ENCODE peak calls at places on chromosome 20, in seven cellular contexts. C is sigmoid colon; E is HFF-Myc; T is NAMALWA; K is prostate gland; D is activated CD4-positive, alpha-beta T cell treated with anti-CD3 and anti-CD28 coated beads, Interleukin-2, amount 10 ng/mL, durations not matched to agents 24 days and 14 days; G is mammary epithelial cell. R is an unnamed sample.

GRCh38 chr20:47360207-47360488 is 3.6 kb upstream of the ZMYND8 start:
- DNase-seq in C (peak; percentile 81), E (no peak), T (no peak), K (peak; percentile 90), D (no peak), G (peak; percentile 95), R (peak; percentile 98)

GRCh38 chr20:40582531-40582930 is 106.5 kb downstream of the MAFB start:
- DNase-seq in D (no peak), C (no peak), E (no peak), K (no peak), G (no peak), T (no peak), R (no peak)

GRCh38 chr20:35115606-35116005 is 23.0 kb upstream of the TRPC4AP start:
- DNase-seq in G (no peak), E (no peak), D (no peak), T (no peak), C (no peak), K (no peak), R (no peak)

GRCh38 chr20:14412102-14412501 is 74.7 kb upstream of the FLRT3 start:
- DNase-seq in K (no peak), D (no peak), E (no peak), C (no peak), T (no peak), G (no peak), R (no peak)

GRCh38 chr20:20627471-20627870 is 85.0 kb downstream of the RALGAPA2 start:
- DNase-seq in G (no peak), E (no peak), D (peak; percentile 37), K (no peak), C (no peak), T (no peak), R (no peak)

GRCh38 chr20:4730782-4731181 is 9.1 kb downstream of the PRND start:
- DNase-seq in K (no peak), D (no peak), C (no peak), G (no peak), T (no peak), E (no peak), R (peak; percentile 28)

GRCh38 chr20:528923-529594 is 14.5 kb downstream of the CSNK2A1 start:
- DNase-seq in D (no peak), C (no peak), T (no peak), K (no peak), E (peak; percentile 17), G (peak; percentile 93), R (peak; percentile 96)

GRCh38 chr20:23568320-23569011 is at the start of gene CST9L:
- DNase-seq in C (no peak), G (no peak), K (no peak), T (no peak), D (no peak), E (no peak), R (no peak)

GRCh38 chr20:61979090-61979489 is 86.6 kb downstream of the TAF4 start:
- DNase-seq in C (peak; percentile 37), D (no peak), K (no peak), G (no peak), E (no peak), T (no peak), R (no peak)

GRCh38 chr20:35199696-35200095 is 26.8 kb upstream of the MMP24 start:
- DNase-seq in E (no peak), T (no peak), C (no peak), D (no peak), G (peak; percentile 43), K (no peak), R (peak; percentile 71)

GRCh38 chr20:19809487-19809886 is 51.4 kb downstream of the RIN2 start:
- DNase-seq in D (no peak), G (no peak), C (peak; percentile 43), T (no peak), E (no peak), K (no peak), R (no peak)

GRCh38 chr20:45963059-45964011 is 8.7 kb downstream of the ZNF335 start:
- DNase-seq in G (no peak), E (no peak), T (peak; percentile 54), C (peak; percentile 58), K (no peak), D (peak; percentile 74), R (peak; percentile 68)

GRCh38 chr20:35303382-35303734 is 11.1 kb upstream of the FAM83C start:
- DNase-seq in E (no peak), D (no peak), C (no peak), K (no peak), G (no peak), T (no peak), R (no peak)

GRCh38 chr20:8389381-8390368 is 257.6 kb downstream of the PLCB1 start:
- DNase-seq in G (peak; percentile 9), K (no peak), E (peak; percentile 33), D (no peak), T (peak; percentile 65), C (no peak), R (peak; percentile 48)

GRCh38 chr20:53599378-53599777 is 5.7 kb upstream of the ZNF217 start:
- DNase-seq in T (no peak), D (no peak), C (peak; percentile 45), E (no peak), K (no peak), G (no peak), R (no peak)

GRCh38 chr20:50320005-50320909 is 129.6 kb downstream of the CEBPB start:
- DNase-seq in D (no peak), C (peak; percentile 63), G (peak; percentile 50), K (no peak), E (no peak), T (no peak), R (no peak)

GRCh38 chr20:43726811-43727338 is at the start of gene GTSF1L:
- DNase-seq in C (no peak), D (no peak), E (no peak), G (no peak), K (no peak), T (no peak), R (peak; percentile 47)

GRCh38 chr20:12965880-12966270 is 42.9 kb upstream of the SPTLC3 start:
- DNase-seq in D (no peak), K (no peak), T (no peak), G (no peak), C (no peak), E (no peak), R (no peak)

GRCh38 chr20:57330998-57331397 is 1.4 kb downstream of the SPO11 start:
- DNase-seq in T (no peak), D (no peak), E (no peak), G (no peak), K (no peak), C (no peak), R (no peak)

GRCh38 chr20:24970743-24971142 is 21.7 kb downstream of the CST7 start:
- DNase-seq in C (peak; percentile 32), T (no peak), G (no peak), E (no peak), K (no peak), D (no peak), R (no peak)

GRCh38 chr20:41136336-41136694 is 1.0 kb upstream of the PLCG1 start:
- DNase-seq in C (no peak), T (no peak), G (no peak), D (no peak), E (no peak), K (no peak), R (no peak)

GRCh38 chr20:51750037-51750769 is 18.0 kb downstream of the ATP9A start:
- DNase-seq in D (no peak), E (peak; percentile 72), C (peak; percentile 83), G (peak; percentile 94), T (no peak), K (peak; percentile 56), R (peak; percentile 97)

GRCh38 chr20:52076164-52076563 is 115.4 kb downstream of the ZFP64 start:
- DNase-seq in D (no peak), K (no peak), G (no peak), C (no peak), E (no peak), T (no peak), R (no peak)

GRCh38 chr20:63176448-63177133 is 39.3 kb downstream of the YTHDF1 start:
- DNase-seq in D (no peak), T (no peak), G (no peak), E (no peak), C (no peak), K (no peak), R (no peak)

GRCh38 chr20:7516631-7517051 is 423.6 kb downstream of the HAO1 start:
- DNase-seq in D (no peak), K (no peak), C (no peak), E (peak; percentile 82), T (no peak), G (no peak), R (no peak)

GRCh38 chr20:34824861-34825529 is 456 bp downstream of the NCOA6 start:
- DNase-seq in K (peak; percentile 39), D (peak; percentile 92), T (peak; percentile 72), E (no peak), G (peak; percentile 20), C (peak; percentile 80), R (peak; percentile 55)

GRCh38 chr20:50521709-50522674 is 11.8 kb downstream of the PTPN1 start:
- DNase-seq in K (no peak), T (no peak), C (no peak), D (no peak), E (no peak), G (no peak), R (no peak)

GRCh38 chr20:35049776-35050352 is 42.7 kb downstream of the TRPC4AP start:
- DNase-seq in K (peak; percentile 6), C (no peak), G (no peak), E (no peak), T (no peak), D (no peak), R (no peak)

GRCh38 chr20:38930242-38930569 is 4.0 kb downstream of the FAM83D start:
- DNase-seq in K (no peak), E (no peak), C (no peak), D (no peak), T (no peak), G (no peak), R (no peak)

GRCh38 chr20:58254890-58255289 is 26.4 kb upstream of the ANKRD60 start:
- DNase-seq in E (no peak), D (no peak), K (no peak), G (no peak), T (no peak), C (no peak), R (no peak)

GRCh38 chr20:23624307-23624706 is 13.4 kb downstream of the CST3 start:
- DNase-seq in K (no peak), D (no peak), G (peak; percentile 52), T (no peak), C (no peak), E (no peak), R (no peak)

GRCh38 chr20:35302421-35303335 is 10.5 kb upstream of the FAM83C start:
- DNase-seq in E (no peak), K (no peak), C (no peak), T (no peak), G (peak; percentile 88), D (no peak), R (peak; percentile 52)